ENCODE peak calls at places on chromosomes 2 and 18, in five cellular contexts. One of them, this sample, is unnamed.

GRCh38 chr18:46220116-46220515 is 115.9 kb downstream of the HAUS1 start:
- DNase-seq in fibroblast of mammary gland: peak
- DNase-seq in choroid plexus epithelial cell: peak
- DNase-seq in A549: no peak
- DNase-seq in right lobe of liver: no peak
- DNase-seq in this sample: peak

GRCh38 chr2:135096665-135097446 is 44.8 kb downstream of the RAB3GAP1 start:
- DNase-seq in A549: no peak
- DNase-seq in choroid plexus epithelial cell: peak
- DNase-seq in fibroblast of mammary gland: no peak
- DNase-seq in right lobe of liver: no peak
- DNase-seq in this sample: peak

GRCh38 chr2:69348781-69349180 is 38.2 kb downstream of the GFPT1 start:
- DNase-seq in right lobe of liver: no peak
- DNase-seq in A549: no peak
- DNase-seq in fibroblast of mammary gland: no peak
- DNase-seq in choroid plexus epithelial cell: no peak
- DNase-seq in this sample: no peak

GRCh38 chr2:62663443-62663842 is 42.1 kb upstream of the EHBP1 start:
- DNase-seq in right lobe of liver: no peak
- DNase-seq in fibroblast of mammary gland: peak
- DNase-seq in choroid plexus epithelial cell: peak
- DNase-seq in A549: no peak
- DNase-seq in this sample: peak

GRCh38 chr2:203656522-203657287 is 49.7 kb upstream of the CD28 start:
- DNase-seq in right lobe of liver: peak
- DNase-seq in fibroblast of mammary gland: peak
- DNase-seq in choroid plexus epithelial cell: peak
- DNase-seq in A549: no peak
- DNase-seq in this sample: no peak

GRCh38 chr2:224572338-224572737 is 12.8 kb downstream of the CUL3 start:
- DNase-seq in right lobe of liver: no peak
- DNase-seq in choroid plexus epithelial cell: no peak
- DNase-seq in A549: no peak
- DNase-seq in fibroblast of mammary gland: no peak
- DNase-seq in this sample: no peak

GRCh38 chr2:216023055-216023648 is 9.8 kb upstream of the MREG start:
- DNase-seq in A549: peak
- DNase-seq in right lobe of liver: no peak
- DNase-seq in choroid plexus epithelial cell: peak
- DNase-seq in fibroblast of mammary gland: peak
- DNase-seq in this sample: peak

GRCh38 chr2:26504002-26504401 is 26.1 kb upstream of the OTOF start:
- DNase-seq in right lobe of liver: no peak
- DNase-seq in choroid plexus epithelial cell: no peak
- DNase-seq in A549: no peak
- DNase-seq in fibroblast of mammary gland: no peak
- DNase-seq in this sample: no peak

GRCh38 chr2:173249661-173250641 is 104.7 kb upstream of the CDCA7 start:
- DNase-seq in fibroblast of mammary gland: no peak
- DNase-seq in choroid plexus epithelial cell: no peak
- DNase-seq in A549: no peak
- DNase-seq in right lobe of liver: no peak
- DNase-seq in this sample: no peak

GRCh38 chr2:234550511-234551107 is 53.7 kb upstream of the ARL4C start:
- DNase-seq in fibroblast of mammary gland: peak
- DNase-seq in choroid plexus epithelial cell: peak
- DNase-seq in right lobe of liver: peak
- DNase-seq in A549: peak
- DNase-seq in this sample: peak

GRCh38 chr18:63237911-63238710 is 81.5 kb downstream of the BCL2 start:
- DNase-seq in A549: peak
- DNase-seq in choroid plexus epithelial cell: peak
- DNase-seq in fibroblast of mammary gland: peak
- DNase-seq in right lobe of liver: peak
- DNase-seq in this sample: peak

GRCh38 chr18:61727241-61727640 is 165.6 kb downstream of the RNF152 start:
- DNase-seq in choroid plexus epithelial cell: peak
- DNase-seq in fibroblast of mammary gland: peak
- DNase-seq in A549: no peak
- DNase-seq in right lobe of liver: no peak
- DNase-seq in this sample: peak

GRCh38 chr2:105864262-105864661 is 119.5 kb downstream of the NCK2 start:
- DNase-seq in choroid plexus epithelial cell: no peak
- DNase-seq in A549: no peak
- DNase-seq in right lobe of liver: no peak
- DNase-seq in fibroblast of mammary gland: no peak
- DNase-seq in this sample: no peak

GRCh38 chr2:187586091-187586632 is 31.9 kb upstream of the TFPI start:
- DNase-seq in right lobe of liver: no peak
- DNase-seq in fibroblast of mammary gland: peak
- DNase-seq in A549: no peak
- DNase-seq in choroid plexus epithelial cell: peak
- DNase-seq in this sample: peak

GRCh38 chr2:165627463-165627862 is 158.0 kb downstream of the CSRNP3 start:
- DNase-seq in A549: no peak
- DNase-seq in right lobe of liver: no peak
- DNase-seq in choroid plexus epithelial cell: peak
- DNase-seq in fibroblast of mammary gland: peak
- DNase-seq in this sample: peak

GRCh38 chr2:95025406-95026319 is at the start of gene MAL:
- DNase-seq in choroid plexus epithelial cell: no peak
- DNase-seq in fibroblast of mammary gland: no peak
- DNase-seq in A549: no peak
- DNase-seq in right lobe of liver: no peak
- DNase-seq in this sample: no peak

GRCh38 chr2:62423883-62424458 is 82.0 kb downstream of the TMEM17 start:
- DNase-seq in right lobe of liver: no peak
- DNase-seq in A549: no peak
- DNase-seq in choroid plexus epithelial cell: no peak
- DNase-seq in fibroblast of mammary gland: no peak
- DNase-seq in this sample: no peak

GRCh38 chr2:74017181-74017580 is 32.5 kb downstream of the TET3 start:
- DNase-seq in choroid plexus epithelial cell: no peak
- DNase-seq in fibroblast of mammary gland: no peak
- DNase-seq in right lobe of liver: no peak
- DNase-seq in A549: no peak
- DNase-seq in this sample: no peak

GRCh38 chr2:132037527-132038178 is 124.1 kb downstream of the ANKRD30BL start:
- DNase-seq in choroid plexus epithelial cell: peak
- DNase-seq in fibroblast of mammary gland: peak
- DNase-seq in right lobe of liver: peak
- DNase-seq in A549: no peak
- DNase-seq in this sample: peak

GRCh38 chr2:6325616-6326015 is 540.1 kb downstream of the CMPK2 start:
- DNase-seq in fibroblast of mammary gland: no peak
- DNase-seq in A549: no peak
- DNase-seq in choroid plexus epithelial cell: no peak
- DNase-seq in right lobe of liver: no peak
- DNase-seq in this sample: no peak

GRCh38 chr2:203999844-204000243 is 63.3 kb downstream of the ICOS start:
- DNase-seq in fibroblast of mammary gland: no peak
- DNase-seq in right lobe of liver: no peak
- DNase-seq in A549: no peak
- DNase-seq in choroid plexus epithelial cell: no peak
- DNase-seq in this sample: no peak

GRCh38 chr2:236209996-236210395 is 41.8 kb upstream of the GBX2 start:
- DNase-seq in fibroblast of mammary gland: no peak
- DNase-seq in A549: no peak
- DNase-seq in choroid plexus epithelial cell: no peak
- DNase-seq in right lobe of liver: no peak
- DNase-seq in this sample: no peak

GRCh38 chr2:68911246-68911645 is 40.0 kb upstream of the BMP10 start:
- DNase-seq in right lobe of liver: no peak
- DNase-seq in fibroblast of mammary gland: no peak
- DNase-seq in A549: no peak
- DNase-seq in choroid plexus epithelial cell: no peak
- DNase-seq in this sample: no peak

GRCh38 chr18:46481847-46482245 is 175.2 kb downstream of the LOXHD1 start:
- DNase-seq in A549: no peak
- DNase-seq in choroid plexus epithelial cell: no peak
- DNase-seq in fibroblast of mammary gland: peak
- DNase-seq in right lobe of liver: no peak
- DNase-seq in this sample: no peak

GRCh38 chr2:159086332-159086731 is 117.9 kb downstream of the TANC1 start:
- DNase-seq in fibroblast of mammary gland: no peak
- DNase-seq in A549: no peak
- DNase-seq in choroid plexus epithelial cell: no peak
- DNase-seq in right lobe of liver: no peak
- DNase-seq in this sample: no peak

GRCh38 chr2:111671426-111672150 is 212.4 kb downstream of the ANAPC1 start:
- DNase-seq in right lobe of liver: peak
- DNase-seq in fibroblast of mammary gland: peak
- DNase-seq in choroid plexus epithelial cell: peak
- DNase-seq in A549: no peak
- DNase-seq in this sample: peak

GRCh38 chr18:55910328-55910727 is 322.3 kb upstream of the TCF4 start:
- DNase-seq in fibroblast of mammary gland: no peak
- DNase-seq in right lobe of liver: no peak
- DNase-seq in A549: no peak
- DNase-seq in choroid plexus epithelial cell: no peak
- DNase-seq in this sample: no peak

GRCh38 chr2:170886391-170886790 is 42.7 kb upstream of the GORASP2 start:
- DNase-seq in right lobe of liver: no peak
- DNase-seq in choroid plexus epithelial cell: peak
- DNase-seq in fibroblast of mammary gland: peak
- DNase-seq in A549: no peak
- DNase-seq in this sample: peak

GRCh38 chr2:16228471-16228870 is 288.1 kb downstream of the MYCN start:
- DNase-seq in A549: no peak
- DNase-seq in right lobe of liver: no peak
- DNase-seq in choroid plexus epithelial cell: no peak
- DNase-seq in fibroblast of mammary gland: no peak
- DNase-seq in this sample: no peak

DNA sequence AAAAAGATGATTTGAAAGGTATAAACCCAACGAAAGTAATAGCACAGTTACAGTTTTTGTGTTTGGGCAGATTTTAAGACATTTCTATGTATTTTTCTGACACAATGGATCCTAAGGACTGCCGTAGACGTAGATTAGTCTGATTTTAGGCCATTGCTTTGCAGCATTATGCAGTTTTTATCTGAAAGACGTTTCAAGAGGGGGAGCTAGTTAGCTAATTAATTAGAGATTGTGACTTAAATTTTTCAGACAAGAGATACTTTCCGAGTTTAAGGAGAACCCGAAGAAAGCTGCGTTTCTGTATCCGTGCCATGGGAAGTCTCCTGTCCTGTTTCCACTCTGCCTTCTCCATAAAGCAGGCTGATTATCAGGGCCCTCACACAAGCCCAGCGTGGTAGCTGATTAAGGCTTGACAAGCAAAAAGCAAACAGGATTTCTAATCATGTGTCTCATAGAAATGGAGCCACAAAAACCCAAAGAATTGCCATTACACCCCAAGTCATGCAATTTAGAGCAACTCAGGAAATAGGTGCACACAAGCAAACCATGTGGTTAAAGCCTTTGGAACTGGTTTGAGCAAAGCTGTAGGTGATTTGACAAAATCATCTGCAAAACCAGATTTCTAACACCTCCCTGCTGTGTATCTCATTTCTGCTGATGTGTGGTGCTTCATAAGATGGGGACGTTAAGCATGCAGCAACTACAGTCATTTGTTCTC is 808.1 kb downstream of the RNF144A start:
- DNase-seq in choroid plexus epithelial cell: peak
- DNase-seq in right lobe of liver: no peak
- DNase-seq in A549: no peak
- DNase-seq in fibroblast of mammary gland: peak
- DNase-seq in this sample: peak
- TF ChIP-seq CTCF in choroid plexus epithelial cell: no peak
- TF ChIP-seq CTCF in right lobe of liver: peak
- TF ChIP-seq CTCF in A549: peak
- TF ChIP-seq CTCF in fibroblast of mammary gland: peak
- TF ChIP-seq CTCF in this sample: peak

GRCh38 chr2:241094172-241094571 is 7.9 kb downstream of the MTERF4 start:
- DNase-seq in right lobe of liver: no peak
- DNase-seq in fibroblast of mammary gland: no peak
- DNase-seq in choroid plexus epithelial cell: no peak
- DNase-seq in A549: no peak
- DNase-seq in this sample: no peak

GRCh38 chr2:241096979-241097378 is 5.1 kb downstream of the MTERF4 start:
- DNase-seq in A549: no peak
- DNase-seq in right lobe of liver: no peak
- DNase-seq in fibroblast of mammary gland: no peak
- DNase-seq in choroid plexus epithelial cell: no peak
- DNase-seq in this sample: no peak

GRCh38 chr2:241092677-241093076 is 9.4 kb downstream of the MTERF4 start:
- DNase-seq in A549: no peak
- DNase-seq in choroid plexus epithelial cell: peak
- DNase-seq in right lobe of liver: no peak
- DNase-seq in fibroblast of mammary gland: peak
- DNase-seq in this sample: no peak

GRCh38 chr2:241094924-241095420 is 7.1 kb downstream of the MTERF4 start:
- DNase-seq in right lobe of liver: no peak
- DNase-seq in fibroblast of mammary gland: no peak
- DNase-seq in A549: no peak
- DNase-seq in choroid plexus epithelial cell: no peak
- DNase-seq in this sample: no peak

GRCh38 chr2:241095594-241096290 is 6.3 kb downstream of the MTERF4 start:
- DNase-seq in A549: no peak
- DNase-seq in fibroblast of mammary gland: no peak
- DNase-seq in right lobe of liver: no peak
- DNase-seq in choroid plexus epithelial cell: no peak
- DNase-seq in this sample: no peak
- H3K4me3 ChIP-seq in A549: no peak
- H3K4me3 ChIP-seq in fibroblast of mammary gland: no peak
- H3K4me3 ChIP-seq in right lobe of liver: no peak
- H3K4me3 ChIP-seq in choroid plexus epithelial cell: no peak
- H3K4me3 ChIP-seq in this sample: no peak

GRCh38 chr2:176293334-176293733 is 24.1 kb downstream of the MTX2 start:
- DNase-seq in A549: no peak
- DNase-seq in right lobe of liver: no peak
- DNase-seq in fibroblast of mammary gland: no peak
- DNase-seq in choroid plexus epithelial cell: no peak
- DNase-seq in this sample: no peak

GRCh38 chr2:176292608-176293007 is 23.4 kb downstream of the MTX2 start:
- DNase-seq in choroid plexus epithelial cell: no peak
- DNase-seq in right lobe of liver: no peak
- DNase-seq in fibroblast of mammary gland: no peak
- DNase-seq in A549: no peak
- DNase-seq in this sample: no peak

GRCh38 chr2:176297067-176297466 is 27.8 kb downstream of the MTX2 start:
- DNase-seq in A549: no peak
- DNase-seq in fibroblast of mammary gland: no peak
- DNase-seq in choroid plexus epithelial cell: no peak
- DNase-seq in right lobe of liver: no peak
- DNase-seq in this sample: no peak

GRCh38 chr2:176291768-176292393 is 22.6 kb downstream of the MTX2 start:
- DNase-seq in choroid plexus epithelial cell: no peak
- DNase-seq in A549: no peak
- DNase-seq in fibroblast of mammary gland: no peak
- DNase-seq in right lobe of liver: no peak
- DNase-seq in this sample: no peak

GRCh38 chr2:176291335-176291734 is 22.1 kb downstream of the MTX2 start:
- DNase-seq in A549: no peak
- DNase-seq in right lobe of liver: no peak
- DNase-seq in choroid plexus epithelial cell: no peak
- DNase-seq in fibroblast of mammary gland: no peak
- DNase-seq in this sample: no peak
- TF ChIP-seq CTCF in A549: no peak
- TF ChIP-seq CTCF in right lobe of liver: no peak
- TF ChIP-seq CTCF in choroid plexus epithelial cell: no peak
- TF ChIP-seq CTCF in fibroblast of mammary gland: no peak
- TF ChIP-seq CTCF in this sample: no peak

GRCh38 chr2:232547991-232548390 is 2.4 kb downstream of the TIGD1 start:
- DNase-seq in choroid plexus epithelial cell: no peak
- DNase-seq in A549: no peak
- DNase-seq in right lobe of liver: no peak
- DNase-seq in fibroblast of mammary gland: no peak
- DNase-seq in this sample: no peak
- H3K4me3 ChIP-seq in choroid plexus epithelial cell: no peak
- H3K4me3 ChIP-seq in A549: no peak
- H3K4me3 ChIP-seq in right lobe of liver: no peak
- H3K4me3 ChIP-seq in fibroblast of mammary gland: no peak
- H3K4me3 ChIP-seq in this sample: no peak